ENCODE peak calls at places on chromosome 22, in five cellular contexts. K is AG04450, N is IMR-90, E is adrenal gland, B is foreskin fibroblast. P is an unnamed sample.

GRCh38 chr22:34068011-34068410 is 147.7 kb upstream of the LARGE1 start:
- DNase-seq in N (no peak), K (no peak), E (no peak), B (no peak), P (no peak)

GRCh38 chr22:49228431-49229037 is 599.1 kb downstream of the BRD1 start:
- DNase-seq in K (no peak), N (no peak), E (no peak), B (no peak), P (no peak)

GRCh38 chr22:29883045-29883830 is at the start of gene MTMR3:
- DNase-seq in E (peak; percentile 94), K (peak; percentile 66), N (peak; percentile 84), B (peak; percentile 89), P (peak; percentile 35)

GRCh38 chr22:47784991-47785390 is 1022.5 kb downstream of the TBC1D22A start:
- DNase-seq in K (no peak), N (no peak), E (no peak), B (no peak), P (no peak)

GRCh38 chr22:48357196-48357595 is 1470.5 kb downstream of the BRD1 start:
- DNase-seq in E (no peak), N (no peak), K (no peak), B (no peak), P (no peak)

GRCh38 chr22:24810043-24810749 is 4.2 kb downstream of the SGSM1 start:
- DNase-seq in N (no peak), B (no peak), K (no peak), E (peak; percentile 24), P (no peak)

GRCh38 chr22:39287076-39287743 is 32.2 kb downstream of the RPL3 start:
- DNase-seq in E (no peak), B (no peak), K (no peak), N (no peak), P (no peak)

GRCh38 chr22:47782461-47783075 is 1020.1 kb downstream of the TBC1D22A start:
- DNase-seq in B (no peak), E (no peak), N (no peak), K (no peak), P (no peak)

GRCh38 chr22:49992921-49993648 is 19.5 kb downstream of the IL17REL start:
- DNase-seq in B (no peak), K (no peak), N (peak; percentile 43), E (peak; percentile 68), P (peak; percentile 7)

GRCh38 chr22:50308986-50309600 is 1.6 kb upstream of the PLXNB2 start:
- DNase-seq in N (no peak), B (no peak), K (no peak), E (no peak), P (no peak)

GRCh38 chr22:48860557-48860956 is 967.1 kb downstream of the BRD1 start:
- DNase-seq in K (no peak), E (no peak), B (no peak), N (no peak), P (no peak)

GRCh38 chr22:50274311-50274710 is 4.1 kb upstream of the MAPK11 start:
- DNase-seq in K (no peak), N (peak; percentile 54), E (peak; percentile 79), B (no peak), P (no peak)

GRCh38 chr22:47213571-47214230 is 451.3 kb downstream of the TBC1D22A start:
- DNase-seq in E (no peak), N (no peak), K (no peak), B (peak; percentile 3), P (no peak)

GRCh38 chr22:49193901-49194465 is 633.7 kb downstream of the BRD1 start:
- DNase-seq in K (no peak), B (no peak), N (no peak), E (no peak), P (no peak)

DNA sequence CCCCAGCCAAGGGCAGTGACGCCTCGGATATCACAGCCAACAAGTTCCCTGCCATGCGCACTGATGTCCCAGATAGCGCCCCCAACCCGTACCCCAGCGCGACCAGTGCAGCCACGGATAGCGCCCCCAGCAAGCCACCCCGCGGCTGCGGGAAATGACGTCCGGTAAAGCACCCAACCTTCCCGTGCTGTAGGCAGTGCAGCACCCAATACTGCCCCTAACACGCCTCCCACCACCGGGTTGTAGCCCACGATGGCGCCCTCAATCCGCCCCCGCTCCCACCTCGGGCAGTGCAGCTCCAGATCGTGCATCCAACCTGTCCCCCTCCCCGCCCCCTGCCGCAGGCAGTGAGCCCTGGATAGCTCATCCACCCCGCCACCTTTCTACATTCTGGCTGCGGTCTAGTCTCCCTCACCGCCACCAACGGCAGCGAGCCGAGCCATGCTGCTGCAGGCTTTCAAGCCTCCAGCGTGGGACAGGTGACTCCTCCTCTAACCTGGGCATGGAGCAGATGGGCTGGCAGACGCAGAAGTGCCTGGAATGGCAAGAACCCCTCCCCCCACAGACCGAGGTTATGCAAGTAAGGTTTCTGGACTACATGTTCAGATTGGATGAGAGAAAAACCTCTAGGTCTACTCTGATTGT is 540 bp downstream of the RFPL2 start:
- DNase-seq in N (no peak), B (no peak), E (no peak), K (no peak), P (no peak)
- H3K4me3 ChIP-seq in N (no peak overlapping the region), B (no peak overlapping the region), E (no peak overlapping the region), K (no peak overlapping the region), P (no peak overlapping the region)

GRCh38 chr22:37862570-37863325 is 13.5 kb downstream of the EIF3L start:
- DNase-seq in N (peak; percentile 29), E (no peak), K (no peak), B (no peak), P (no peak)

GRCh38 chr22:37854946-37855345 is 5.7 kb downstream of the EIF3L start:
- DNase-seq in E (no peak), B (no peak), K (no peak), N (no peak), P (no peak)

GRCh38 chr22:37865510-37865909 is 16.3 kb downstream of the EIF3L start:
- DNase-seq in E (no peak), N (no peak), B (no peak), K (no peak), P (no peak)

GRCh38 chr22:37855462-37855861 is 6.2 kb downstream of the EIF3L start:
- DNase-seq in K (no peak), E (no peak), B (no peak), N (no peak), P (no peak)

GRCh38 chr22:37860796-37861421 is 11.7 kb downstream of the EIF3L start:
- DNase-seq in B (no peak), K (no peak), N (peak; percentile 7), E (no peak), P (no peak)
- TF ChIP-seq CTCF in B (no peak), K (no peak), N (no peak), E (no peak), P (no peak)

GRCh38 chr22:19595532-19595931 is 71.3 kb upstream of the CLDN5 start:
- DNase-seq in B (no peak), K (no peak), E (no peak), N (no peak), P (no peak)
- H3K4me3 ChIP-seq in B (no peak overlapping the region), K (no peak overlapping the region), E (no peak overlapping the region), N (no peak overlapping the region), P (no peak overlapping the region)

DNA sequence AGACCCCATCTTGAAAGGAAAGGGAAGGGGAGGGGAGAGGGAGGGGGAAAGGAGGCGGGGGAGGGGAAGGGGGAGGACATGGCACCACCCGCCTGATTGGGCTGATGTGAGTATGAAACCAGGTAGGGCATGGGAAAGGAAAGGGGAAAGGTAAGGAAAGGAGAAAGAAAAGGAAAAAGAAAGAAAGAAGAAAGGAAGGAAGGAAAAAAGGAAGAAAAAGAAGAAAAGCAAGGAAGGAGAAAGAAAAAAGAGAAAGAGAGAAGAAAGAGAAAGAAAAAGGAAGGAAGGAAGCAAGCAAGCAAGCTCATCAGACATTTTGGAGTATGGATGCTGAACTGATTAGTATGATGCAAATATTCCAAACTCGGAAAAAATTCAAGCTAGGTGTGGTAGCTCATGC is 36.0 kb upstream of the TFIP11 start:
- DNase-seq in K (no peak), N (no peak), B (no peak), E (no peak), P (no peak)
- TF ChIP-seq CTCF in K (no peak), N (no peak), B (no peak), E (no peak), P (no peak)

DNA sequence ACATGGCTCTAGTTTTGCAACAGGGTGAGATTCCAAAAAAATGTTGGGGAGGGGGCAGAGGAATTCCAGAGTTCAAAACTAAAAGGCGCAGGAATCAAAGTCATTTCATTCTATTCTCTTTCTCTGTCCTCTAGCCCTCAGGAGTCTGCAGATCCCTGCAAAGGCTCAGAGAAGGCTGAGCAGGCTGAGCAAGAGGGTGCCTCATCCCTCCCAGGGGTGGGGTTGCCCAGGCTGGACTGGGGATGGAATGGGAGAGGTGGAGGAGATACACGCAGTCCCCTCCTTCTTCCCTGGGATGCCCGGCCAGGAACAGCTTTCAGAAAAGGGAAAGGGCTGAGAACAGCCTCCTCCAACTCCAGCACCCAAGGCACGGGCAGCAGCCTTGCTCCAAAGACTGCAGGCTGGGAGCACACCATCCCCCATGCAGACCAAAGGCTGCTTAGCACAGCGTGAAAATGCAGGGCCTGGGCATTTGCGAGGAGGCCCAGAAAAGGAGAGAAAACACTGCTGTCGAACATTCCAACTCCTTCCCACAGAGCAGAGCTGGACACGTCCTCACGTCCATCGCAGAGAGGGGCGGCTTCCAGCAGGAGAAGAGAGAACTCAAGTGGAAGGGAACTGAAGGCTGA is 51.8 kb downstream of the MN1 start:
- DNase-seq in B (peak; percentile 20), E (no peak), K (no peak), N (peak; percentile 13), P (no peak)
- H3K4me3 ChIP-seq in B (no peak overlapping the region), E (no peak overlapping the region), K (no peak overlapping the region), N (no peak overlapping the region), P (no peak overlapping the region)

GRCh38 chr22:46001046-46001425 is 24.1 kb upstream of the WNT7B start:
- DNase-seq in B (no peak), K (no peak), N (no peak), E (peak; percentile 13), P (no peak)
- TF ChIP-seq CTCF in B (peak; percentile 4), K (no peak), N (peak; percentile 25), E (no peak), P (no peak)

DNA sequence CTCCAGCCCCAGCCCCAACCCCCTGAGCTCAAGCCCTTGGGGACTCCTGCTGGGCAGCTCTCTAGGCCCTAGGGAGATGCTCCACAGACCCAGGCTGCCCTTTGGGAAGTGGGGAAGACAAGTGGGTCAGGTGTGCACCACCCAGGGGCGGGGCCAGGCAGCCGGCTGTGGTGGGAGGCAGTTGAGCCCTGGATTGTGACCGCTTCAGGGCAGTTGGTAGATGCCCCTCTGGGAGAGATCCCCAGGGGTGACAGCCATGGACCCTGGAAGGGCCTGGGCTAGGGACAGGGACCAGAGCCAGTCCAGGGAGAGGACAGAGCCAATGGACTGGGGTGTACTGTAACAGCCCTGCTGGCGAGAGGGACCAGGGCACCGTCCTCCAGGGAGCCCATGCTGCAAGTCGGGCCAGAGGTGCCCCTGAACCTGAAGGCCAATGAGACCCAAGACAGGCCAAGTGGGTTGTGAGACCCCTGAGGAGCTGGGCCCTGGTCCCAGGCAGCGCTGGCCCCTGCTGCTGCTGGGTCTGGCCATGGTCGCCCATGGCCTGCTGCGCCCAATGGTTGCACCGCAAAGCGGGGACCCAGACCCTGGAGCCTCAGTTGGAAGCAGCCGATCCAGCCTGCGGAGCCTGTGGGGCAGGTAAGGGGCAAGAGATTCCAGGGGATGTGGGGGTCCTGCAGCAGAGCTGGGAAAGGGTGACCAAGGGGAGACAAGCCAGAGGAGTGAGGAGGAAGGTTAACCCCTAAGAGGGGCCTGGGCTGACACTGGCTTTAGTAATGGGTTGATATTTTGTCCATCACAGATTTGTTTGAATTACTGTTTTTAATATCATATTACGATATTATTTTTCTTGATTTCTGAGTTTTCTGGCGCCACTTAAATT is at the start of gene IGLL5:
- DNase-seq in N (no peak), B (no peak), K (no peak), E (no peak), P (no peak)
- H3K4me3 ChIP-seq in N (no peak within 1 kb of the TSS), B (no peak within 1 kb of the TSS), K (no peak within 1 kb of the TSS), E (no peak within 1 kb of the TSS), P (no peak within 1 kb of the TSS)